ENCODE peak calls at places on chromosomes 11 and 22, in five cellular contexts. One of them, this sample, is unnamed.

GRCh38 chr11:77081976-77082836 is 15.4 kb downstream of the CAPN5 start:
- DNase-seq in dorsolateral prefrontal cortex: peak
- DNase-seq in effector memory CD8-positive, alpha-beta T cell: no peak
- DNase-seq in nephron progenitor cell: no peak
- DNase-seq in cardiac fibroblast: no peak
- DNase-seq in this sample: no peak

GRCh38 chr11:126129681-126130671 is 67.3 kb upstream of the CDON start:
- DNase-seq in dorsolateral prefrontal cortex: no peak
- DNase-seq in effector memory CD8-positive, alpha-beta T cell: no peak
- DNase-seq in nephron progenitor cell: no peak
- DNase-seq in cardiac fibroblast: no peak
- DNase-seq in this sample: no peak

GRCh38 chr11:13261600-13262061 is 16.0 kb upstream of the BMAL1 start:
- DNase-seq in dorsolateral prefrontal cortex: no peak
- DNase-seq in effector memory CD8-positive, alpha-beta T cell: no peak
- DNase-seq in nephron progenitor cell: no peak
- DNase-seq in cardiac fibroblast: peak
- DNase-seq in this sample: peak

GRCh38 chr22:30863161-30863833 is 105.3 kb downstream of the MORC2 start:
- DNase-seq in dorsolateral prefrontal cortex: peak
- DNase-seq in effector memory CD8-positive, alpha-beta T cell: no peak
- DNase-seq in nephron progenitor cell: no peak
- DNase-seq in cardiac fibroblast: peak
- DNase-seq in this sample: no peak

GRCh38 chr11:75717608-75718403 is at the start of gene MOGAT2:
- DNase-seq in dorsolateral prefrontal cortex: no peak
- DNase-seq in effector memory CD8-positive, alpha-beta T cell: no peak
- DNase-seq in nephron progenitor cell: no peak
- DNase-seq in cardiac fibroblast: no peak
- DNase-seq in this sample: no peak

GRCh38 chr11:14117632-14118031 is 155.1 kb downstream of the SPON1 start:
- DNase-seq in dorsolateral prefrontal cortex: no peak
- DNase-seq in effector memory CD8-positive, alpha-beta T cell: no peak
- DNase-seq in nephron progenitor cell: no peak
- DNase-seq in cardiac fibroblast: no peak
- DNase-seq in this sample: no peak

GRCh38 chr22:40678493-40679248 is 613 bp upstream of the MCHR1 start:
- DNase-seq in dorsolateral prefrontal cortex: no peak
- DNase-seq in effector memory CD8-positive, alpha-beta T cell: no peak
- DNase-seq in nephron progenitor cell: no peak
- DNase-seq in cardiac fibroblast: no peak
- DNase-seq in this sample: no peak

GRCh38 chr11:14449302-14449714 is 50.3 kb downstream of the COPB1 start:
- DNase-seq in dorsolateral prefrontal cortex: no peak
- DNase-seq in effector memory CD8-positive, alpha-beta T cell: no peak
- DNase-seq in nephron progenitor cell: no peak
- DNase-seq in cardiac fibroblast: peak
- DNase-seq in this sample: no peak

GRCh38 chr22:38712496-38713207 is 6.9 kb downstream of the GTPBP1 start:
- DNase-seq in dorsolateral prefrontal cortex: no peak
- DNase-seq in effector memory CD8-positive, alpha-beta T cell: no peak
- DNase-seq in nephron progenitor cell: no peak
- DNase-seq in cardiac fibroblast: no peak
- DNase-seq in this sample: no peak

GRCh38 chr11:62687508-62688396 is 1.6 kb downstream of the LRRN4CL start:
- DNase-seq in dorsolateral prefrontal cortex: no peak
- DNase-seq in effector memory CD8-positive, alpha-beta T cell: no peak
- DNase-seq in nephron progenitor cell: no peak
- DNase-seq in cardiac fibroblast: no peak
- DNase-seq in this sample: no peak

GRCh38 chr11:17529814-17530162 is 14.4 kb downstream of the USH1C start:
- DNase-seq in dorsolateral prefrontal cortex: peak
- DNase-seq in effector memory CD8-positive, alpha-beta T cell: no peak
- DNase-seq in nephron progenitor cell: no peak
- DNase-seq in cardiac fibroblast: no peak
- DNase-seq in this sample: no peak

GRCh38 chr22:37037669-37038068 is 13.9 kb upstream of the KCTD17 start:
- DNase-seq in dorsolateral prefrontal cortex: no peak
- DNase-seq in effector memory CD8-positive, alpha-beta T cell: no peak
- DNase-seq in nephron progenitor cell: no peak
- DNase-seq in cardiac fibroblast: no peak
- DNase-seq in this sample: no peak

This sample was measured in HCT116.